ENCODE peak calls at places on chromosome 1, in five cellular contexts. B, A, M, P and E are unnamed samples.

GRCh38 chr1:22122273-22123070 is 20.4 kb downstream of the WNT4 start:
- DNase-seq in P (no peak), B (no peak), M (no peak), A (no peak), E (no peak)

GRCh38 chr1:2334883-2335534 is 56.3 kb downstream of the MORN1 start:
- DNase-seq in M (no peak), A (no peak), P (no peak), B (no peak), E (peak)

GRCh38 chr1:167720965-167721616 is 691 bp upstream of the MPZL1 start:
- DNase-seq in A (no peak), P (no peak), B (peak), M (peak), E (peak)

GRCh38 chr1:214842856-214843255 is 239.7 kb upstream of the KCNK2 start:
- DNase-seq in B (peak), A (no peak), P (no peak), M (no peak), E (no peak)

GRCh38 chr1:231940116-231940515 is 313.5 kb downstream of the DISC1 start:
- DNase-seq in B (no peak), A (no peak), P (no peak), M (no peak), E (no peak)

GRCh38 chr1:236338096-236338495 is 56.0 kb upstream of the EDARADD start:
- DNase-seq in B (peak), M (no peak), P (no peak), A (no peak), E (peak)

GRCh38 chr1:1058921-1059493 is 15.1 kb downstream of the RNF223 start:
- DNase-seq in A (no peak), P (no peak), M (no peak), B (no peak), E (no peak)

GRCh38 chr1:89603651-89604413 is 29.1 kb upstream of the LRRC8C start:
- DNase-seq in P (no peak), A (no peak), B (peak), M (peak), E (peak)

GRCh38 chr1:207397525-207397926 is 56.6 kb upstream of the CR2 start:
- DNase-seq in A (no peak), M (peak), B (no peak), P (no peak), E (no peak)

GRCh38 chr1:64961923-64962322 is 4.4 kb downstream of the JAK1 start:
- DNase-seq in P (no peak), M (no peak), A (no peak), B (no peak), E (no peak)

GRCh38 chr1:75310067-75310466 is 175.9 kb downstream of the LHX8 start:
- DNase-seq in M (no peak), B (no peak), A (no peak), P (no peak), E (no peak)

GRCh38 chr1:162633327-162633762 is 1.1 kb downstream of the DDR2 start:
- DNase-seq in A (no peak), B (no peak), M (peak), P (no peak), E (no peak)

GRCh38 chr1:184757891-184758290 is 3.2 kb upstream of the EDEM3 start:
- DNase-seq in P (no peak), A (no peak), M (no peak), B (no peak), E (no peak)

GRCh38 chr1:107142370-107142668 is 1.5 kb downstream of the NTNG1 start:
- DNase-seq in A (no peak), M (no peak), B (no peak), P (no peak), E (no peak)
- TF ChIP-seq CTCF in A (no peak), M (no peak), B (no peak), P (no peak), E (no peak)

GRCh38 chr1:157155658-157156057 is 17.5 kb upstream of the ETV3 start:
- DNase-seq in B (no peak), A (no peak), P (peak), M (peak), E (no peak)
- H3K4me3 ChIP-seq in B (no peak), A (no peak), P (no peak), M (no peak), E (no peak)

DNA sequence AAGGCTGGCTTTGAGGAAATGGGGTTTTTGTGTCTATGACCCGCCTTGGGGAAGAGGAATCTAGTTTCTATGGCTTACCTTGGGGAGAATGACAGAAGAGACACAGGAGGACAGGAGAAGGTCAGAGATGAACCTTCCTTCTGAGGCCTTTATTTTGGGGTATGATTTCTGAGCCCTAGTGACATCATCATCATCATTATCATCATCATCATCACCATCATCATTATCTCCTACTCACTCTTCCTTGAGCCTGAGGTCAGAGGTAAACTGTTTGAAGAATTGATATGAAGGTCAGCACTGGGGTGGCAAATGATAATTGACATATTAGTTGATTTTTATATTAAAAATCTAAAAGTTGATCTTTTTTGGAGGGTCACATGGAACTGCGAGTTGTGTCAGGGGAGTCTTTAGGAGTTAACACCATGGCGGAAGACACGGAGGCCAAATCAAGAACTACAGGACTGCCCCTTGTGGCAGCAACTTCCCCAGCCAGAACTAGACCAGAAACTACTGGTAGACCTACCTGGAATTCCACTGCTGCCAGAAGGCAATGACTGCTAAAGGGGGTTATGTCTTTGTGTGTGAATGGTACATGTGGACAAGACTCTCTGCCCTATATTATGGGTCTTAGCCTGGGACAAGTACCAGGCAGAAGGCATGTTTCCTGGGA is 49.8 kb upstream of the WLS start:
- DNase-seq in B (no peak), M (no peak), A (no peak), P (no peak), E (no peak)
- TF ChIP-seq CTCF in B (no peak), M (no peak), A (no peak), P (no peak), E (no peak)

DNA sequence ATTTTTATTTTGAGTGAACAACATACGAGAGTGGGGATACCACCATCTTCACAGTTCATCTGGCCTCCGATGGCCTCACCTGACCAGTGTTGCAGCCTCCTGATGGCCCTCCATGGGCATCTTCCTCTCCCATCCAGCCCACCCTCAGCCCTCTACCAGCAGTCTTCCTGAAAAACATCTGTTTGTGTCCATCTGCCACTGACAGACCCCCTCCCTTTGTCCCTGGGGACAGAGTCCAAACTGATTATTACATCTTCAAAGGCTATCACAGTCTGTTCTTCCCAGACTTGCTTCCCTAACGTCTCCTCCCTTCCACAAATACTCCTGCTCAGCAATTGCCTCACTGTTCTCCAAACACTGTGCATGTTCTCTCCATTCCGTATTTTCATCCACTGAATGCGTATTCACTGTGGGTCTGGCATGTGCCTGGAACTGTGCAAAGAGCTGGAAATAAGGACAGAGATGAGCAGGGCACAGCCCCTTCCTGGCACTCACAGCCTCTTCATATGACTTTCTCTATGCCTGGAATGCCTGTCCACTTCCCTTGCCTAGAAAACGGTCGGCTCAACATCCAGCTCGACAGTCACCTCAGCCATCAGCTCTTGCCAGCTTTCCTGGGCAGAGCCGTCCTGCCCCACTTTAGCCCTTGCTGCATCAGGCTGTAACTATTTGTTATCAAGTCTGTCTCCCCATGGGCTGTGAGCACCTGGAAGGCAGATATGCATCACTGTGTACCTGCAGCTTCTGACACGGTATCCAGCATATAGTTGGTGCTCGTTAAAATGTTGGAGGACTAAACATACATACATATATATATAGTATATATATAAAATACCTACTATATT is 8.3 kb upstream of the ATF3 start:
- DNase-seq in M (no peak), B (no peak), A (no peak), P (no peak), E (no peak)
- H3K4me3 ChIP-seq in M (no peak), B (no peak), A (no peak), P (no peak), E (no peak)

GRCh38 chr1:248046536-248046935 is at the start of gene OR2L3:
- DNase-seq in M (no peak), A (no peak), B (no peak), P (no peak), E (no peak)

GRCh38 chr1:248045209-248045608 is 1.4 kb upstream of the OR2L3 start:
- DNase-seq in P (no peak), A (no peak), B (no peak), M (no peak), E (no peak)

DNA sequence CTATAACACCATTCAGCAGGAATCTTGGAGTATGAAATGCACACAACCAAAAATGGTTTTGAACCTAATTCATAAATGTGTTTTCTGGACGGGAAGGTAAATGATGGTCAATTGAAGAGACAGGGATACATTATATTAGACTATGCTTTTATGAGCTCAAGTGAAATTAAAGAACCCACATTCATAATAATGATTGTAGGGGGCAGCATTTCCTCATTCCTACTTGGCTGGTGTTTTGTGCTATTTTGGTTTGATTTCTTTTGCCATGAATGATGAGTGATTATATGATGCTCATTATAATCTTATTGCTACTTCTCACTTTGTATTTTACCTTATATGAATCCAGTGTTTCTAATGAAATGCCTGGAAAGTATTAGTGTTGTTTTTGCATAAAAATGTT is 372 bp downstream of the OR2L3 start:
- DNase-seq in B (no peak), M (no peak), P (no peak), A (no peak), E (no peak)
- TF ChIP-seq CTCF in B (no peak), M (no peak), P (no peak), A (no peak), E (no peak)

GRCh38 chr1:63317814-63318156 is 4.6 kb upstream of the FOXD3 start:
- DNase-seq in A (no peak), M (no peak), P (no peak), B (no peak), E (no peak)

GRCh38 chr1:63316540-63316939 is 5.8 kb upstream of the FOXD3 start:
- DNase-seq in P (no peak), M (no peak), B (no peak), A (no peak), E (no peak)

GRCh38 chr1:63319069-63320023 is 3.0 kb upstream of the FOXD3 start:
- DNase-seq in P (no peak), B (no peak), M (no peak), A (no peak), E (no peak)

GRCh38 chr1:63318255-63319068 is 3.9 kb upstream of the FOXD3 start:
- DNase-seq in A (no peak), P (no peak), M (no peak), B (no peak), E (no peak)

DNA sequence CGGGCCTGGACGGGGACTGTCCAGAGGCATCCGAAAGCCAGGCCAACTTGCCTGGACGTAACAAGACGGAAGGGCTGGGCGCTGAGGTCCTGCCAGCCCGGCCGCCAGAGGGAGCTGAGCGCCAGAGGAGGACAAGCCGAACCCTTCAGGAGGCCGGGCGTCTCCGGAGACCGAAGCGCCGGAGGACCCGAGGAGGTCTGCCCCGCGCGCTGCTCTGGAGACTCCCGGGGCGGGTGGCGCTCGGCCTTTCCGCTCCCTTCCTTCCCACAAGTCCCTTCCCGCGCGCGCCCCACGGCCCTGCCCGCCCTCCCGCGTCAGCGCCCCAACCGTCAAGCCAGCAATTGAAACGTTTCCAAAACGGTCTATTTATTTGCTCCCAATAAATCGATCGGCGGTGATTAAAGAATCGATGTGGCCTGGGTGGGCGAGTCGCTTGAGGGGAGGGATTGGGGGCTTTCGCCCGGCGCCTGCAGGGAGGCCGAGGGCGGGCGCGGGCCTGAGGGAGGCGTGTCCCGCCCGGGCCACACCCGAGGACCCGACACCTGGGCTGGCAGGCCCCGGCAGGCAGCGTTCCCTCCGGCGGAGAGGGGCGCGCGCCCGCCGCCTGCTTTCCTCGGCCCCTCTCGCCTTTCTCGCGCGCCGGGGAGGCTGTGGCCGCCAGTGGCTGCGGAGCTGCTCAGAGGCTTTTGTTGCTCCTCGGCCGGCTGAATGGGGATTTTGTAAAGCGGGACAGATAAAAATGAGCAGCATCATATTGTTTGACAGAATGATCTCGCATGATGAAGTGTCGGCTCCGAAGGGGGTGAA is 5.2 kb upstream of the FOXD3 start:
- DNase-seq in P (peak), B (no peak), M (peak), A (peak), E (peak)
- H3K4me3 ChIP-seq in P (no peak), B (peak), M (peak), A (peak), E (peak)

DNA sequence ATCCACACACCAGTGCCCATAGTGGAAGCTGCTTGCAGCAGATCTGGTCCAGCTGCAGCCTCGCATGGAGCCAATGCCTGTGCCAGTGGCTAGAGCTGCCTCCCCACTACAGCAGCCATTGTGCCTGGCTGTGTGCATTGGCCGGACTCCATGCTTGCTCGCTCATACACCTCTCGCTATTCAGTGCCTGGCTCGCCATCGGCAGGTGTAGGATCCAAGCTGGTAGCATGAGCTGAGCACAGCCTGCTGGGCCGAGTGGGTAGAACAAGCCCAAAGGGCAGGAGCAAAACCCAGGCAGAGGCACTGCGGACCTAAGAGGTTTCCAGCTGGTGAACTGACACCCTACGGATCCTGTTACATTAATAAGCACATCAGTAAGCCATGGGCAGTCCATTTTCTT is 1184.1 kb downstream of the AMY1C start:
- DNase-seq in A (no peak), M (no peak), P (no peak), B (no peak), E (no peak)
- TF ChIP-seq CTCF in A (no peak), M (no peak), P (no peak), B (no peak), E (no peak)

GRCh38 chr1:26164036-26164927 is 4.5 kb downstream of the C1orf232 start:
- DNase-seq in A (peak), M (peak), P (no peak), B (no peak), E (no peak)
- H3K4me3 ChIP-seq in A (peak), M (peak), P (peak), B (peak), E (peak)